ENCODE peak calls at places on chromosome 11, in seven cellular contexts. One of them, this sample, is unnamed.
A peak's percentile ranks its signal among the peaks of the same experiment; 100 is the strongest.

GRCh38 chr11:117171648-117172051 is 6.9 kb upstream of the SIDT2 start:
- DNase-seq in hippocampal formation: no peak
- DNase-seq in renal cortical epithelial cell: peak; percentile 43
- DNase-seq in DMS 273 treated with DMSO at 0.1 percent for 48 hours: no peak
- DNase-seq in glomerular endothelial cell: no peak
- DNase-seq in effector memory CD4-positive, alpha-beta T cell: no peak
- DNase-seq in NT2/D1: no peak
- DNase-seq in this sample: no peak

GRCh38 chr11:134150195-134150903 is 73.4 kb downstream of the NCAPD3 start:
- DNase-seq in glomerular endothelial cell: no peak
- DNase-seq in hippocampal formation: no peak
- DNase-seq in NT2/D1: no peak
- DNase-seq in effector memory CD4-positive, alpha-beta T cell: no peak
- DNase-seq in DMS 273 treated with DMSO at 0.1 percent for 48 hours: no peak
- DNase-seq in renal cortical epithelial cell: peak; percentile 15
- DNase-seq in this sample: peak; percentile 57

GRCh38 chr11:46348566-46348981 is 1.3 kb downstream of the DGKZ start:
- DNase-seq in DMS 273 treated with DMSO at 0.1 percent for 48 hours: no peak
- DNase-seq in renal cortical epithelial cell: no peak
- DNase-seq in glomerular endothelial cell: no peak
- DNase-seq in NT2/D1: no peak
- DNase-seq in hippocampal formation: no peak
- DNase-seq in effector memory CD4-positive, alpha-beta T cell: no peak
- DNase-seq in this sample: no peak

GRCh38 chr11:113626736-113627135 is 79.4 kb downstream of the TMPRSS5 start:
- DNase-seq in hippocampal formation: no peak
- DNase-seq in renal cortical epithelial cell: no peak
- DNase-seq in effector memory CD4-positive, alpha-beta T cell: no peak
- DNase-seq in DMS 273 treated with DMSO at 0.1 percent for 48 hours: no peak
- DNase-seq in NT2/D1: no peak
- DNase-seq in glomerular endothelial cell: no peak
- DNase-seq in this sample: no peak

GRCh38 chr11:115408036-115408911 is 95.9 kb downstream of the CADM1 start:
- DNase-seq in NT2/D1: no peak
- DNase-seq in hippocampal formation: peak; percentile 72
- DNase-seq in DMS 273 treated with DMSO at 0.1 percent for 48 hours: no peak
- DNase-seq in effector memory CD4-positive, alpha-beta T cell: no peak
- DNase-seq in renal cortical epithelial cell: no peak
- DNase-seq in glomerular endothelial cell: no peak
- DNase-seq in this sample: peak; percentile 70

GRCh38 chr11:119758291-119758690 is 29.3 kb upstream of the NECTIN1 start:
- DNase-seq in DMS 273 treated with DMSO at 0.1 percent for 48 hours: no peak
- DNase-seq in effector memory CD4-positive, alpha-beta T cell: no peak
- DNase-seq in glomerular endothelial cell: no peak
- DNase-seq in hippocampal formation: no peak
- DNase-seq in NT2/D1: no peak
- DNase-seq in renal cortical epithelial cell: no peak
- DNase-seq in this sample: no peak

GRCh38 chr11:120184371-120184945 is 26.4 kb upstream of the OAF start:
- DNase-seq in NT2/D1: no peak
- DNase-seq in renal cortical epithelial cell: no peak
- DNase-seq in hippocampal formation: no peak
- DNase-seq in glomerular endothelial cell: no peak
- DNase-seq in effector memory CD4-positive, alpha-beta T cell: no peak
- DNase-seq in DMS 273 treated with DMSO at 0.1 percent for 48 hours: no peak
- DNase-seq in this sample: no peak

GRCh38 chr11:7577883-7578242 is 64.1 kb downstream of the PPFIBP2 start:
- DNase-seq in glomerular endothelial cell: no peak
- DNase-seq in NT2/D1: no peak
- DNase-seq in effector memory CD4-positive, alpha-beta T cell: no peak
- DNase-seq in DMS 273 treated with DMSO at 0.1 percent for 48 hours: no peak
- DNase-seq in renal cortical epithelial cell: no peak
- DNase-seq in hippocampal formation: no peak
- DNase-seq in this sample: no peak

GRCh38 chr11:64649304-64649703 is 58.3 kb downstream of the SLC22A12 start:
- DNase-seq in renal cortical epithelial cell: peak; percentile 44
- DNase-seq in glomerular endothelial cell: no peak
- DNase-seq in DMS 273 treated with DMSO at 0.1 percent for 48 hours: no peak
- DNase-seq in effector memory CD4-positive, alpha-beta T cell: no peak
- DNase-seq in NT2/D1: peak; percentile 35
- DNase-seq in hippocampal formation: no peak
- DNase-seq in this sample: no peak

GRCh38 chr11:100625041-100625440 is 62.0 kb upstream of the ARHGAP42 start:
- DNase-seq in glomerular endothelial cell: no peak
- DNase-seq in hippocampal formation: no peak
- DNase-seq in effector memory CD4-positive, alpha-beta T cell: no peak
- DNase-seq in NT2/D1: no peak
- DNase-seq in DMS 273 treated with DMSO at 0.1 percent for 48 hours: no peak
- DNase-seq in renal cortical epithelial cell: peak; percentile 8
- DNase-seq in this sample: no peak

GRCh38 chr11:85766801-85767200 is 44.1 kb downstream of the SYTL2 start:
- DNase-seq in glomerular endothelial cell: no peak
- DNase-seq in DMS 273 treated with DMSO at 0.1 percent for 48 hours: no peak
- DNase-seq in renal cortical epithelial cell: peak; percentile 93
- DNase-seq in hippocampal formation: no peak
- DNase-seq in NT2/D1: no peak
- DNase-seq in effector memory CD4-positive, alpha-beta T cell: no peak
- DNase-seq in this sample: no peak

GRCh38 chr11:44016129-44016528 is 31.7 kb upstream of the ACCSL start:
- DNase-seq in effector memory CD4-positive, alpha-beta T cell: no peak
- DNase-seq in renal cortical epithelial cell: no peak
- DNase-seq in glomerular endothelial cell: no peak
- DNase-seq in NT2/D1: no peak
- DNase-seq in hippocampal formation: no peak
- DNase-seq in DMS 273 treated with DMSO at 0.1 percent for 48 hours: no peak
- DNase-seq in this sample: no peak

GRCh38 chr11:115611343-115611742 is 107.1 kb upstream of the CADM1 start:
- DNase-seq in renal cortical epithelial cell: no peak
- DNase-seq in DMS 273 treated with DMSO at 0.1 percent for 48 hours: no peak
- DNase-seq in effector memory CD4-positive, alpha-beta T cell: no peak
- DNase-seq in glomerular endothelial cell: no peak
- DNase-seq in hippocampal formation: no peak
- DNase-seq in NT2/D1: no peak
- DNase-seq in this sample: no peak

GRCh38 chr11:57463596-57464342 is 3.4 kb downstream of the RTN4RL2 start:
- DNase-seq in effector memory CD4-positive, alpha-beta T cell: no peak
- DNase-seq in glomerular endothelial cell: no peak
- DNase-seq in hippocampal formation: no peak
- DNase-seq in renal cortical epithelial cell: no peak
- DNase-seq in NT2/D1: no peak
- DNase-seq in DMS 273 treated with DMSO at 0.1 percent for 48 hours: no peak
- DNase-seq in this sample: no peak

GRCh38 chr11:32145282-32145681 is 54.4 kb downstream of the RCN1 start:
- DNase-seq in effector memory CD4-positive, alpha-beta T cell: no peak
- DNase-seq in glomerular endothelial cell: no peak
- DNase-seq in DMS 273 treated with DMSO at 0.1 percent for 48 hours: no peak
- DNase-seq in hippocampal formation: no peak
- DNase-seq in NT2/D1: no peak
- DNase-seq in renal cortical epithelial cell: no peak
- DNase-seq in this sample: no peak

GRCh38 chr11:119262668-119263351 is 54.1 kb downstream of the MCAM start:
- DNase-seq in effector memory CD4-positive, alpha-beta T cell: no peak
- DNase-seq in hippocampal formation: no peak
- DNase-seq in NT2/D1: no peak
- DNase-seq in glomerular endothelial cell: no peak
- DNase-seq in DMS 273 treated with DMSO at 0.1 percent for 48 hours: no peak
- DNase-seq in renal cortical epithelial cell: peak; percentile 34
- DNase-seq in this sample: no peak

GRCh38 chr11:77487790-77488189 is 13.9 kb upstream of the PAK1 start:
- DNase-seq in renal cortical epithelial cell: no peak
- DNase-seq in hippocampal formation: no peak
- DNase-seq in DMS 273 treated with DMSO at 0.1 percent for 48 hours: no peak
- DNase-seq in glomerular endothelial cell: no peak
- DNase-seq in NT2/D1: no peak
- DNase-seq in effector memory CD4-positive, alpha-beta T cell: no peak
- DNase-seq in this sample: no peak

GRCh38 chr11:114273890-114274635 is 22.1 kb upstream of the NNMT start:
- DNase-seq in effector memory CD4-positive, alpha-beta T cell: no peak
- DNase-seq in NT2/D1: no peak
- DNase-seq in renal cortical epithelial cell: no peak
- DNase-seq in glomerular endothelial cell: no peak
- DNase-seq in hippocampal formation: no peak
- DNase-seq in DMS 273 treated with DMSO at 0.1 percent for 48 hours: no peak
- DNase-seq in this sample: no peak

GRCh38 chr11:73321342-73322110 is 13.4 kb downstream of the ARHGEF17 start:
- DNase-seq in effector memory CD4-positive, alpha-beta T cell: no peak
- DNase-seq in DMS 273 treated with DMSO at 0.1 percent for 48 hours: no peak
- DNase-seq in renal cortical epithelial cell: peak; percentile 19
- DNase-seq in NT2/D1: no peak
- DNase-seq in hippocampal formation: no peak
- DNase-seq in glomerular endothelial cell: no peak
- DNase-seq in this sample: no peak

GRCh38 chr11:31355131-31355530 is 14.4 kb downstream of the DCDC1 start:
- DNase-seq in effector memory CD4-positive, alpha-beta T cell: no peak
- DNase-seq in renal cortical epithelial cell: no peak
- DNase-seq in hippocampal formation: no peak
- DNase-seq in NT2/D1: no peak
- DNase-seq in DMS 273 treated with DMSO at 0.1 percent for 48 hours: no peak
- DNase-seq in glomerular endothelial cell: no peak
- DNase-seq in this sample: no peak

GRCh38 chr11:8706673-8707432 is 24.3 kb downstream of the RPL27A start:
- DNase-seq in hippocampal formation: no peak
- DNase-seq in effector memory CD4-positive, alpha-beta T cell: no peak
- DNase-seq in DMS 273 treated with DMSO at 0.1 percent for 48 hours: no peak
- DNase-seq in NT2/D1: no peak
- DNase-seq in glomerular endothelial cell: no peak
- DNase-seq in renal cortical epithelial cell: no peak
- DNase-seq in this sample: no peak

GRCh38 chr11:119891392-119891791 is 162.4 kb upstream of the NECTIN1 start:
- DNase-seq in renal cortical epithelial cell: no peak
- DNase-seq in DMS 273 treated with DMSO at 0.1 percent for 48 hours: no peak
- DNase-seq in glomerular endothelial cell: no peak
- DNase-seq in effector memory CD4-positive, alpha-beta T cell: no peak
- DNase-seq in NT2/D1: no peak
- DNase-seq in hippocampal formation: peak; percentile 75
- DNase-seq in this sample: peak; percentile 93

GRCh38 chr11:57310091-57310490 is 14.7 kb downstream of the TNKS1BP1 start:
- DNase-seq in NT2/D1: no peak
- DNase-seq in glomerular endothelial cell: no peak
- DNase-seq in hippocampal formation: no peak
- DNase-seq in renal cortical epithelial cell: no peak
- DNase-seq in effector memory CD4-positive, alpha-beta T cell: no peak
- DNase-seq in DMS 273 treated with DMSO at 0.1 percent for 48 hours: no peak
- DNase-seq in this sample: no peak

GRCh38 chr11:7077101-7077500 is 11.7 kb upstream of the RBMXL2 start:
- DNase-seq in DMS 273 treated with DMSO at 0.1 percent for 48 hours: no peak
- DNase-seq in renal cortical epithelial cell: no peak
- DNase-seq in NT2/D1: peak; percentile 5
- DNase-seq in hippocampal formation: no peak
- DNase-seq in glomerular endothelial cell: no peak
- DNase-seq in effector memory CD4-positive, alpha-beta T cell: no peak
- DNase-seq in this sample: no peak

GRCh38 chr11:35139883-35140282 is 912 bp downstream of the CD44 start:
- DNase-seq in renal cortical epithelial cell: no peak
- DNase-seq in glomerular endothelial cell: no peak
- DNase-seq in DMS 273 treated with DMSO at 0.1 percent for 48 hours: no peak
- DNase-seq in hippocampal formation: no peak
- DNase-seq in NT2/D1: no peak
- DNase-seq in effector memory CD4-positive, alpha-beta T cell: no peak
- DNase-seq in this sample: no peak